ENCODE peak calls at places on chromosomes 5 and 9, in five cellular contexts. A is astrocyte; D is right atrium auricular region; N is CD8-positive, alpha-beta T cell; X is upper lobe of right lung. H is an unnamed sample.

GRCh38 chr9:8486095-8486494 is 686.5 kb upstream of the DMAC1 start:
- DNase-seq in A (peak; percentile 3), D (no peak), N (no peak), X (no peak), H (no peak)

GRCh38 chr9:37060821-37061220 is 26.8 kb upstream of the PAX5 start:
- DNase-seq in A (no peak), D (no peak), N (no peak), X (no peak), H (no peak)

GRCh38 chr5:59759600-59760357 is 133.7 kb downstream of the PDE4D start:
- DNase-seq in A (no peak), D (no peak), N (no peak), X (no peak), H (no peak)

GRCh38 chr5:113047733-113048652 is 71.4 kb downstream of the DCP2 start:
- DNase-seq in A (no peak), D (no peak), N (no peak), X (no peak), H (no peak)

GRCh38 chr5:154181156-154181555 is 9.4 kb upstream of the GALNT10 start:
- DNase-seq in A (no peak), D (no peak), N (no peak), X (no peak), H (no peak)

GRCh38 chr5:59840200-59840601 is 53.3 kb downstream of the PDE4D start:
- DNase-seq in A (peak; percentile 89), D (no peak), N (no peak), X (no peak), H (no peak)

GRCh38 chr5:160312139-160312959 is at the start of gene CCNJL:
- DNase-seq in A (peak; percentile 25), D (no peak), N (no peak), X (peak; percentile 90), H (peak; percentile 52)

GRCh38 chr9:134570726-134571325 is 70.8 kb upstream of the COL5A1 start:
- DNase-seq in A (no peak), D (peak; percentile 57), N (no peak), X (peak; percentile 39), H (peak; percentile 7)

GRCh38 chr5:179805529-179806249 is 977 bp downstream of the MGAT4B start:
- DNase-seq in A (no peak), D (no peak), N (no peak), X (peak; percentile 81), H (no peak)

GRCh38 chr5:179803651-179804598 is 2.7 kb downstream of the MGAT4B start:
- DNase-seq in A (no peak), D (no peak), N (no peak), X (peak; percentile 72), H (no peak)

GRCh38 chr5:179804599-179804947 is 2.1 kb downstream of the MGAT4B start:
- DNase-seq in A (no peak), D (no peak), N (no peak), X (no peak), H (no peak)

GRCh38 chr5:179806250-179807045 is at the start of gene MGAT4B:
- DNase-seq in A (peak; percentile 48), D (no peak), N (peak; percentile 30), X (peak; percentile 90), H (peak; percentile 80)

DNA sequence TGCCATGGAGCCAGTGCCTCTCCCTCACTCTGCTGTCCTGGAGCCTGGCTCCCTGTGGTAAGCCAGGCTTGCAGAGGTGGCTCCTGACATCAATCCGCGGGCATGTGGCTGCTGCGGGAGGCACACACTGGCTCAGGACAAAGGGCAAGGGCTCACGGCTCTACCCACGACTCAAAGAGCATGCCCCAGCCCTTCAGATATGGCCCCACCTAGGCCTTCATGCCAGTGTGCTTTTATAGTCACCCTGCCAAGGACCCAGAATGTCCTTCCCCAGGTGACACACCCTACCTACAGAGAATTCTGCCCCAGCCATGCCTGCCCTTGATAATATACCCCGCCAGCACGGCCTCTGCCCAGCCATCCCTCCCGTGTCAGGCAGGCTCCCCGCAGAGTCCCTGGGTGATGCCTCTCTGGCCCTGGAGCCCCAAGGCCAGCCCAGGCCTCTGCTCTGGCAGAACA is 1.6 kb downstream of the MGAT4B start:
- DNase-seq in A (no peak), D (no peak), N (no peak), X (peak; percentile 67), H (no peak)
- H3K4me1 ChIP-seq in A (peaks cover 21% of the 10 kb centered on the region), D (peaks cover 48% of the 10 kb centered on the region), N (peaks cover 33% of the 10 kb centered on the region), X (peaks cover 32% of the 10 kb centered on the region), H (peaks cover 63% of the 10 kb centered on the region)

DNA sequence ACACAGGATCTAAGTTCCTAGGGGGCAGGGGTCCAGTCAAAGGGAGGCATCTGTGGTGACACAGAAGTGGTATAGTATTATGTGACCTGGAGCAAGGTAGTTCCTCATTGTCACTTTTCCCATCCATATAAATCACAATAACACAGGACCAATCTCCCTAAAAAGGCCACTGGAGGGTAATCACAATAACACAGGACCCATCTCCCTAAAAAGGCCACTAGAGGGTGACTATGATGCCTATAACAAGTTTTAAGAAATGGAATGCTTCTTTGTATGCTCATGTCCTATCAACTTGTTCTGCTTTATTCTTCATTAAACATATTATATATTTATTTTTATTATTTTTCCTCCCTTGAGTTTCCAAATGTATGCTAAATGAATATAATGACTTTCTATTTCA is 254.6 kb downstream of the ASTN2 start:
- DNase-seq in A (no peak), D (no peak), N (no peak), X (no peak), H (no peak)
- H3K4me1 ChIP-seq in A (no peaks in the 10 kb centered on the region), D (no peaks in the 10 kb centered on the region), N (no peaks in the 10 kb centered on the region), X (no peaks in the 10 kb centered on the region), H (no peaks in the 10 kb centered on the region)

GRCh38 chr9:98899399-98900056 is 44.2 kb upstream of the COL15A1 start:
- DNase-seq in A (peak; percentile 72), D (no peak), N (no peak), X (no peak), H (no peak)

GRCh38 chr9:98897745-98898144 is 46.0 kb upstream of the COL15A1 start:
- DNase-seq in A (no peak), D (no peak), N (no peak), X (no peak), H (no peak)

GRCh38 chr9:98902925-98903324 is 40.8 kb upstream of the COL15A1 start:
- DNase-seq in A (no peak), D (peak; percentile 26), N (no peak), X (no peak), H (no peak)

GRCh38 chr9:98900725-98901124 is 43.0 kb upstream of the COL15A1 start:
- DNase-seq in A (no peak), D (no peak), N (no peak), X (no peak), H (no peak)

DNA sequence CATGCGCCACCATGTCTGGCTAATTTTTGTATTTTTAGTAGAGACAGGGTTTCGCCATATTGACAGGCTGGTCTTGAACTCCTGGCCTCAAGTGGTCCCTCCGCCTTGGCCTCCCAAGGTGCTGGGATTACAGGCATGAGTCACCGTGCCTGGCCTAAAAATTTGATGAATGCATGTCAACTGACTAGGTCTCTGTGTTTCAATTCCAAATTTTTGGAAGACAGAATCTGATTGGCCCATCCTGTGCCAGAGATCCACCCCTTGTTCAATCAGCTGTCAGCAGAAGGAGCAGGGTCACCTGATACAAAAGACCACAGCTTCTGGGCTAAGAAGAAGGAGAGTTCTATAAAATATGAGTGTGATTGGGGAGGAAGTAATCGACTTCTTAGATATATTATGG is 43.5 kb upstream of the COL15A1 start:
- DNase-seq in A (no peak), D (no peak), N (no peak), X (no peak), H (no peak)
- H3K4me1 ChIP-seq in A (peaks cover 8% of the 10 kb centered on the region), D (peaks cover 17% of the 10 kb centered on the region), N (peaks cover 6% of the 10 kb centered on the region), X (no peaks in the 10 kb centered on the region), H (peaks cover 24% of the 10 kb centered on the region)

DNA sequence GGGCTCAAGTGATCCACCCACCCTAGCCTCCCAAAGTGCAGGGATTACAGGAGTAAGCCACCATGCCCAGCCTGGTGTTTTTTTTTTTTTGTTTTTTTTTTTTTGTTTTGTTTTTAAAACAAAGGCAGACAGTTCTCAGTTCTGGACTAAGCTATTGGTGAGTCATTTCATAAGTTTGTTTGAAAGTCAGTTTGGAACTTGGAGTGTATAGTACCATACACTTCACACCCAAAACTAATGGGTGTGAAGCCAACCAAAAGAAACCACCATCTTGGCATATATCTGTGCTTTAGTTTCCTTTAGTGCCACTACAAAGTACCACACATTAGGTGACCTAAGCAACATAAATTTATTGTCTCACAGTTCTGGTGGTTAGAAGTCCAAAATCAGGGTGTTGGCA is 13.4 kb downstream of the MAST4 start:
- DNase-seq in A (no peak), D (no peak), N (no peak), X (no peak), H (no peak)
- H3K4me1 ChIP-seq in A (no peaks in the 10 kb centered on the region), D (no peaks in the 10 kb centered on the region), N (no peaks in the 10 kb centered on the region), X (no peaks in the 10 kb centered on the region), H (peaks cover 42% of the 10 kb centered on the region)

GRCh38 chr9:38125889-38126288 is 56.9 kb upstream of the SHB start:
- DNase-seq in A (no peak), D (no peak), N (no peak), X (no peak), H (no peak)
- H3K4me1 ChIP-seq in A (no peaks in the 10 kb centered on the region), D (no peaks in the 10 kb centered on the region), N (no peaks in the 10 kb centered on the region), X (no peaks in the 10 kb centered on the region), H (no peaks in the 10 kb centered on the region)

DNA sequence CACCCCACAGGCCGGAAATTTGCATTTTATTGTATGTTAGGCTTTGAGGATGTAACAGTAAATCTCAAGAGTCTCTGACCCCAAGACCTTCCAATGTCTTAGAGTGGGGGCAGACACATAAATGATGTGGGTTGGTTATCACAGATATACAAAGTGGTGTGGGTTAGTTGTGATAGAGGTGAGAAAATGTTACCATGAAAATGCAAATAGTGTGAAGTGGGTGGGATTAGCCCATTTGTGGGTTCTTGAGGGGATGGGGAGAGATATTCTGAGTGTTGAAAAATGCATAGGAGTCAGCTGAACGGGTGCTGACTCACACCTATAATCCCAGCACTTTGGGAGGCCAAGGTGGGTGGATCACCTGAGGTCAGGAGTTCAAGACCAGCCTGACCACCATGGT is 7.9 kb upstream of the RNF145 start:
- DNase-seq in A (no peak), D (no peak), N (no peak), X (no peak), H (no peak)
- H3K4me1 ChIP-seq in A (no peaks in the 10 kb centered on the region), D (no peaks in the 10 kb centered on the region), N (no peaks in the 10 kb centered on the region), X (peaks cover 7% of the 10 kb centered on the region), H (no peaks in the 10 kb centered on the region)